ENCODE peak calls at places on chromosomes 11 and 22, in six cellular contexts. One of them, this sample, is unnamed.

GRCh38 chr11:131579932-131580387 is 209.5 kb downstream of the NTM start:
- DNase-seq in CD4-positive, alpha-beta T cell: no peak
- DNase-seq in cardiac muscle cell: peak
- DNase-seq in heart left ventricle: no peak
- DNase-seq in IMR-90: peak
- DNase-seq in GM23338: peak
- DNase-seq in this sample: no peak

GRCh38 chr11:62560566-62561103 is 13.1 kb downstream of the EEF1G start:
- DNase-seq in CD4-positive, alpha-beta T cell: peak
- DNase-seq in cardiac muscle cell: peak
- DNase-seq in heart left ventricle: peak
- DNase-seq in IMR-90: peak
- DNase-seq in GM23338: peak
- DNase-seq in this sample: peak

GRCh38 chr22:21719024-21719423 is 16.6 kb downstream of the YPEL1 start:
- DNase-seq in CD4-positive, alpha-beta T cell: no peak
- DNase-seq in cardiac muscle cell: no peak
- DNase-seq in heart left ventricle: no peak
- DNase-seq in IMR-90: no peak
- DNase-seq in GM23338: no peak
- DNase-seq in this sample: no peak

GRCh38 chr22:28894320-28894719 is 10.9 kb downstream of the ZNRF3 start:
- DNase-seq in CD4-positive, alpha-beta T cell: no peak
- DNase-seq in cardiac muscle cell: no peak
- DNase-seq in heart left ventricle: peak
- DNase-seq in IMR-90: no peak
- DNase-seq in GM23338: no peak
- DNase-seq in this sample: no peak

GRCh38 chr22:27507935-27508504 is 293.5 kb downstream of the MN1 start:
- DNase-seq in CD4-positive, alpha-beta T cell: no peak
- DNase-seq in cardiac muscle cell: no peak
- DNase-seq in heart left ventricle: no peak
- DNase-seq in IMR-90: peak
- DNase-seq in GM23338: no peak
- DNase-seq in this sample: no peak

GRCh38 chr22:39437836-39438704 is 18.7 kb upstream of the MGAT3 start:
- DNase-seq in CD4-positive, alpha-beta T cell: no peak
- DNase-seq in cardiac muscle cell: no peak
- DNase-seq in heart left ventricle: no peak
- DNase-seq in IMR-90: no peak
- DNase-seq in GM23338: no peak
- DNase-seq in this sample: no peak

GRCh38 chr11:105937331-105937730 is 84.7 kb downstream of the MSANTD4 start:
- DNase-seq in CD4-positive, alpha-beta T cell: no peak
- DNase-seq in cardiac muscle cell: no peak
- DNase-seq in heart left ventricle: no peak
- DNase-seq in IMR-90: peak
- DNase-seq in GM23338: no peak
- DNase-seq in this sample: no peak

GRCh38 chr22:21796863-21797262 is 61.3 kb upstream of the YPEL1 start:
- DNase-seq in CD4-positive, alpha-beta T cell: no peak
- DNase-seq in cardiac muscle cell: no peak
- DNase-seq in heart left ventricle: peak
- DNase-seq in IMR-90: no peak
- DNase-seq in GM23338: peak
- DNase-seq in this sample: no peak

GRCh38 chr22:28883917-28884753 is 763 bp downstream of the ZNRF3 start:
- DNase-seq in CD4-positive, alpha-beta T cell: peak
- DNase-seq in cardiac muscle cell: peak
- DNase-seq in heart left ventricle: peak
- DNase-seq in IMR-90: peak
- DNase-seq in GM23338: peak
- DNase-seq in this sample: no peak

GRCh38 chr11:2093575-2094353 is 45.4 kb downstream of the IGF2 start:
- DNase-seq in CD4-positive, alpha-beta T cell: peak
- DNase-seq in cardiac muscle cell: no peak
- DNase-seq in heart left ventricle: peak
- DNase-seq in IMR-90: no peak
- DNase-seq in GM23338: no peak
- DNase-seq in this sample: peak

GRCh38 chr11:120723751-120724150 is 212.2 kb downstream of the GRIK4 start:
- DNase-seq in CD4-positive, alpha-beta T cell: no peak
- DNase-seq in cardiac muscle cell: no peak
- DNase-seq in heart left ventricle: no peak
- DNase-seq in IMR-90: no peak
- DNase-seq in GM23338: no peak
- DNase-seq in this sample: no peak

GRCh38 chr22:49922926-49923325 is 4.5 kb downstream of the CRELD2 start:
- DNase-seq in CD4-positive, alpha-beta T cell: no peak
- DNase-seq in cardiac muscle cell: no peak
- DNase-seq in heart left ventricle: no peak
- DNase-seq in IMR-90: no peak
- DNase-seq in GM23338: no peak
- DNase-seq in this sample: no peak

GRCh38 chr11:11672101-11672500 is 50.3 kb upstream of the GALNT18 start:
- DNase-seq in CD4-positive, alpha-beta T cell: no peak
- DNase-seq in cardiac muscle cell: no peak
- DNase-seq in heart left ventricle: no peak
- DNase-seq in IMR-90: no peak
- DNase-seq in GM23338: peak
- DNase-seq in this sample: no peak

GRCh38 chr11:10376061-10376460 is 71.2 kb downstream of the ADM start:
- DNase-seq in CD4-positive, alpha-beta T cell: no peak
- DNase-seq in cardiac muscle cell: no peak
- DNase-seq in heart left ventricle: no peak
- DNase-seq in IMR-90: no peak
- DNase-seq in GM23338: no peak
- DNase-seq in this sample: no peak

GRCh38 chr11:46305295-46305694 is 27.8 kb downstream of the CREB3L1 start:
- DNase-seq in CD4-positive, alpha-beta T cell: no peak
- DNase-seq in cardiac muscle cell: no peak
- DNase-seq in heart left ventricle: no peak
- DNase-seq in IMR-90: peak
- DNase-seq in GM23338: no peak
- DNase-seq in this sample: no peak

GRCh38 chr11:65300621-65301290 is 13.9 kb upstream of the CDC42EP2 start:
- DNase-seq in CD4-positive, alpha-beta T cell: no peak
- DNase-seq in cardiac muscle cell: no peak
- DNase-seq in heart left ventricle: no peak
- DNase-seq in IMR-90: no peak
- DNase-seq in GM23338: no peak
- DNase-seq in this sample: no peak

GRCh38 chr22:19354201-19354600 is 62.7 kb upstream of the CLTCL1 start:
- DNase-seq in CD4-positive, alpha-beta T cell: no peak
- DNase-seq in cardiac muscle cell: no peak
- DNase-seq in heart left ventricle: no peak
- DNase-seq in IMR-90: no peak
- DNase-seq in GM23338: no peak
- DNase-seq in this sample: no peak

GRCh38 chr11:12133539-12134238 is 23.3 kb downstream of the MICAL2 start:
- DNase-seq in CD4-positive, alpha-beta T cell: no peak
- DNase-seq in cardiac muscle cell: no peak
- DNase-seq in heart left ventricle: no peak
- DNase-seq in IMR-90: no peak
- DNase-seq in GM23338: no peak
- DNase-seq in this sample: no peak

GRCh38 chr11:18706330-18707243 is 8.0 kb downstream of the TMEM86A start:
- DNase-seq in CD4-positive, alpha-beta T cell: peak
- DNase-seq in cardiac muscle cell: peak
- DNase-seq in heart left ventricle: peak
- DNase-seq in IMR-90: no peak
- DNase-seq in GM23338: peak
- DNase-seq in this sample: peak

GRCh38 chr11:70487160-70487559 is 88.8 kb downstream of the CTTN start:
- DNase-seq in CD4-positive, alpha-beta T cell: no peak
- DNase-seq in cardiac muscle cell: no peak
- DNase-seq in heart left ventricle: no peak
- DNase-seq in IMR-90: no peak
- DNase-seq in GM23338: no peak
- DNase-seq in this sample: no peak

GRCh38 chr11:72430743-72431570 is 3.4 kb downstream of the CLPB start:
- DNase-seq in CD4-positive, alpha-beta T cell: peak
- DNase-seq in cardiac muscle cell: peak
- DNase-seq in heart left ventricle: no peak
- DNase-seq in IMR-90: peak
- DNase-seq in GM23338: peak
- DNase-seq in this sample: no peak

GRCh38 chr11:33987975-33988580 is 63.5 kb upstream of the CAPRIN1 start:
- DNase-seq in CD4-positive, alpha-beta T cell: peak
- DNase-seq in cardiac muscle cell: peak
- DNase-seq in heart left ventricle: peak
- DNase-seq in IMR-90: peak
- DNase-seq in GM23338: peak
- DNase-seq in this sample: peak

GRCh38 chr11:76226626-76227025 is 20.3 kb upstream of the WNT11 start:
- DNase-seq in CD4-positive, alpha-beta T cell: no peak
- DNase-seq in cardiac muscle cell: no peak
- DNase-seq in heart left ventricle: no peak
- DNase-seq in IMR-90: no peak
- DNase-seq in GM23338: no peak
- DNase-seq in this sample: no peak

GRCh38 chr11:86360775-86361395 is 13.8 kb upstream of the CCDC81 start:
- DNase-seq in CD4-positive, alpha-beta T cell: no peak
- DNase-seq in cardiac muscle cell: peak
- DNase-seq in heart left ventricle: no peak
- DNase-seq in IMR-90: peak
- DNase-seq in GM23338: peak
- DNase-seq in this sample: no peak

GRCh38 chr22:30425616-30426394 is at the start of gene MTFP1:
- DNase-seq in CD4-positive, alpha-beta T cell: peak
- DNase-seq in cardiac muscle cell: peak
- DNase-seq in heart left ventricle: peak
- DNase-seq in IMR-90: peak
- DNase-seq in GM23338: peak
- DNase-seq in this sample: peak

DNA sequence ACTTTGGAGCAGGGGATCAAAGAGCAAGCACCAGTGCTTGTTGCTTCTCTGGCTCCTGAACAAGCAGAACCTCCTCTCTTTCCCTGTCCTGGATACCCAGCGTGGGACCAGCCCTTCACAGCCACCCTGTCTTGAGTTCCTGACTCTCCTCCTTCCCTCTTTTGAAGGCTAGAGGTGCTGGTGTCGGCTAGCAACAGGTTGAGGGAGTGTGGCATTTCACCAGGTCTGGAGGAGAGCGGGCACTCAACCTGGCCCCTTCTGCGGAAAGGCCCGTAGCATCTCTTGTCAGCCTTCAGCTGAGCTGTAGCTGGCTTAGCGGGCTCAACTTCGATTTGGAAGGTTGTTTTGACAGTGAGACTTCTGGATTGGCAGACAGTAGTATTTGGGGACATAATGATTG is 26.6 kb downstream of the RCOR2 start:
- DNase-seq in CD4-positive, alpha-beta T cell: no peak
- DNase-seq in cardiac muscle cell: no peak
- DNase-seq in heart left ventricle: no peak
- DNase-seq in IMR-90: no peak
- DNase-seq in GM23338: no peak
- DNase-seq in this sample: no peak
- H3K27ac ChIP-seq in CD4-positive, alpha-beta T cell: no peak
- H3K27ac ChIP-seq in cardiac muscle cell: no peak
- H3K27ac ChIP-seq in heart left ventricle: no peak
- H3K27ac ChIP-seq in IMR-90: no peak
- H3K27ac ChIP-seq in GM23338: no peak
- H3K27ac ChIP-seq in this sample: peak

GRCh38 chr22:45270095-45271020 is 14.4 kb upstream of the UPK3A start:
- DNase-seq in CD4-positive, alpha-beta T cell: no peak
- DNase-seq in cardiac muscle cell: no peak
- DNase-seq in heart left ventricle: no peak
- DNase-seq in IMR-90: no peak
- DNase-seq in GM23338: no peak
- DNase-seq in this sample: no peak

GRCh38 chr22:45271667-45272188 is 13.0 kb upstream of the UPK3A start:
- DNase-seq in CD4-positive, alpha-beta T cell: no peak
- DNase-seq in cardiac muscle cell: peak
- DNase-seq in heart left ventricle: peak
- DNase-seq in IMR-90: no peak
- DNase-seq in GM23338: no peak
- DNase-seq in this sample: peak

GRCh38 chr22:45268958-45269844 is 15.5 kb upstream of the UPK3A start:
- DNase-seq in CD4-positive, alpha-beta T cell: peak
- DNase-seq in cardiac muscle cell: peak
- DNase-seq in heart left ventricle: peak
- DNase-seq in IMR-90: peak
- DNase-seq in GM23338: peak
- DNase-seq in this sample: peak

GRCh38 chr22:45273452-45274075 is 11.2 kb upstream of the UPK3A start:
- DNase-seq in CD4-positive, alpha-beta T cell: no peak
- DNase-seq in cardiac muscle cell: no peak
- DNase-seq in heart left ventricle: no peak
- DNase-seq in IMR-90: no peak
- DNase-seq in GM23338: no peak
- DNase-seq in this sample: no peak

DNA sequence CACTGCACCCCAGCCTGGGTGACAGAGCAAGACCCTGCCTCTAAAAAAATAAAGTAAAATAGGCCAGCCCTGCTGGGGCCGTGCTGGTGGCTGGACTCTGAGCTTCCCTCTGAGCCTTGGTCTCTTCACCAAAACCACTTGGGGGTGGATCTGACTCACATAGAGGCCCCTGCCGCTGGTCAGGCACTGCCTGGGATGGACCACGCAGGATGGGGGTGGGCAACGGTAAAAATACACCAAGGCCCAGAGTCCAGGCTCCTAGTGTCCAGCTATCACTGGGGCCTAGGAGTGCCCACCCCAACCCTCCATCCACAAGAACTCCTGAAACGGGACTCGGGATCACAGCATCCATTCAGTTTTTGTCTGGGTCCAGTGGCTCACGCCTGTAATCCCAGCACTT is 12.3 kb upstream of the UPK3A start:
- DNase-seq in CD4-positive, alpha-beta T cell: no peak
- DNase-seq in cardiac muscle cell: no peak
- DNase-seq in heart left ventricle: no peak
- DNase-seq in IMR-90: no peak
- DNase-seq in GM23338: no peak
- DNase-seq in this sample: no peak
- H3K27ac ChIP-seq in CD4-positive, alpha-beta T cell: no peak
- H3K27ac ChIP-seq in cardiac muscle cell: peak
- H3K27ac ChIP-seq in heart left ventricle: peak
- H3K27ac ChIP-seq in IMR-90: no peak
- H3K27ac ChIP-seq in GM23338: no peak
- H3K27ac ChIP-seq in this sample: peak

GRCh38 chr11:6634534-6634933 is 15.3 kb upstream of the TPP1 start:
- DNase-seq in CD4-positive, alpha-beta T cell: no peak
- DNase-seq in cardiac muscle cell: no peak
- DNase-seq in heart left ventricle: no peak
- DNase-seq in IMR-90: no peak
- DNase-seq in GM23338: no peak
- DNase-seq in this sample: no peak
- H3K27ac ChIP-seq in CD4-positive, alpha-beta T cell: no peak
- H3K27ac ChIP-seq in cardiac muscle cell: no peak
- H3K27ac ChIP-seq in heart left ventricle: no peak
- H3K27ac ChIP-seq in IMR-90: no peak
- H3K27ac ChIP-seq in GM23338: no peak
- H3K27ac ChIP-seq in this sample: no peak

DNA sequence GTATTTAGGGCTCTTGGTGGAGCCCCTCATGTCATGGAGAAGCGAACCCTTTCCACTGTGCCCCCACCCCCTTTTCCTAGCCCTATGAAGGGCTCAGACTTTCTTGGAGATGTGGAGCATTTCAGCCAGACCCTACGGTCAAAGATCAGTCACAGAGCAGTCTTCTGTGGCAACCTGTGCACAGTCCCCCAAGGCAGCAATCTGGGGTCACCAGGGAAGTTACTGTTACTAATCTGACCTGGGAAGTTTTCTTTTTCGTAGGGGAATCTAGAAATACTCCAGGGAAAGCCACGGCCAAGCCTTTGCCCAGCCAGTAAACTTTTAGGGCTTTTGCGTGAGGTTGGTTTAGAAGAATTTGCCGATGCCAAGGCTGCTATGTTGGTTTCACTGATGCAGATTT is 50.6 kb downstream of the ZBTB16 start:
- DNase-seq in CD4-positive, alpha-beta T cell: no peak
- DNase-seq in cardiac muscle cell: no peak
- DNase-seq in heart left ventricle: no peak
- DNase-seq in IMR-90: no peak
- DNase-seq in GM23338: no peak
- DNase-seq in this sample: no peak
- H3K27ac ChIP-seq in CD4-positive, alpha-beta T cell: no peak
- H3K27ac ChIP-seq in cardiac muscle cell: no peak
- H3K27ac ChIP-seq in heart left ventricle: peak
- H3K27ac ChIP-seq in IMR-90: no peak
- H3K27ac ChIP-seq in GM23338: no peak
- H3K27ac ChIP-seq in this sample: peak

This sample was measured in breast epithelium.